ENCODE peak calls at places on chromosomes 16 and 17, in seven cellular contexts. One of them, this sample, is unnamed.

GRCh38 chr16:82936941-82937551 is 310.3 kb downstream of the CDH13 start:
- DNase-seq in Right ventricle myocardium superior: no peak
- DNase-seq in CD4-positive, alpha-beta T cell: no peak
- DNase-seq in NCI-H524: no peak
- DNase-seq in progenitor cell of endocrine pancreas: no peak
- DNase-seq in fibroblast of mammary gland: peak
- DNase-seq in effector CD4-positive, alpha-beta T cell: no peak
- DNase-seq in this sample: no peak

GRCh38 chr16:67269766-67270165 is 9.6 kb upstream of the PLEKHG4 start:
- DNase-seq in effector CD4-positive, alpha-beta T cell: no peak
- DNase-seq in progenitor cell of endocrine pancreas: no peak
- DNase-seq in fibroblast of mammary gland: peak
- DNase-seq in CD4-positive, alpha-beta T cell: no peak
- DNase-seq in NCI-H524: no peak
- DNase-seq in Right ventricle myocardium superior: no peak
- DNase-seq in this sample: no peak

GRCh38 chr16:81005644-81006471 is 827 bp downstream of the CMC2 start:
- DNase-seq in CD4-positive, alpha-beta T cell: no peak
- DNase-seq in progenitor cell of endocrine pancreas: peak
- DNase-seq in Right ventricle myocardium superior: no peak
- DNase-seq in effector CD4-positive, alpha-beta T cell: no peak
- DNase-seq in fibroblast of mammary gland: peak
- DNase-seq in NCI-H524: no peak
- DNase-seq in this sample: no peak

GRCh38 chr17:40323731-40324650 is 15.0 kb downstream of the RARA start:
- DNase-seq in Right ventricle myocardium superior: peak
- DNase-seq in fibroblast of mammary gland: peak
- DNase-seq in effector CD4-positive, alpha-beta T cell: peak
- DNase-seq in NCI-H524: no peak
- DNase-seq in CD4-positive, alpha-beta T cell: peak
- DNase-seq in progenitor cell of endocrine pancreas: no peak
- DNase-seq in this sample: peak

GRCh38 chr16:12802661-12803060 is 1.0 kb downstream of the CPPED1 start:
- DNase-seq in NCI-H524: no peak
- DNase-seq in Right ventricle myocardium superior: no peak
- DNase-seq in CD4-positive, alpha-beta T cell: no peak
- DNase-seq in progenitor cell of endocrine pancreas: no peak
- DNase-seq in effector CD4-positive, alpha-beta T cell: no peak
- DNase-seq in fibroblast of mammary gland: no peak
- DNase-seq in this sample: no peak

GRCh38 chr17:74459622-74460021 is 6.8 kb upstream of the CD300A start:
- DNase-seq in effector CD4-positive, alpha-beta T cell: no peak
- DNase-seq in fibroblast of mammary gland: no peak
- DNase-seq in progenitor cell of endocrine pancreas: no peak
- DNase-seq in NCI-H524: no peak
- DNase-seq in CD4-positive, alpha-beta T cell: no peak
- DNase-seq in Right ventricle myocardium superior: peak
- DNase-seq in this sample: peak

GRCh38 chr17:56681561-56682266 is 88.2 kb downstream of the NOG start:
- DNase-seq in progenitor cell of endocrine pancreas: no peak
- DNase-seq in NCI-H524: no peak
- DNase-seq in effector CD4-positive, alpha-beta T cell: no peak
- DNase-seq in fibroblast of mammary gland: peak
- DNase-seq in CD4-positive, alpha-beta T cell: no peak
- DNase-seq in Right ventricle myocardium superior: no peak
- DNase-seq in this sample: no peak

GRCh38 chr16:30585400-30586191 is at the start of gene ZNF785:
- DNase-seq in Right ventricle myocardium superior: peak
- DNase-seq in NCI-H524: peak
- DNase-seq in effector CD4-positive, alpha-beta T cell: peak
- DNase-seq in CD4-positive, alpha-beta T cell: peak
- DNase-seq in progenitor cell of endocrine pancreas: peak
- DNase-seq in fibroblast of mammary gland: peak
- DNase-seq in this sample: peak

GRCh38 chr17:15169676-15170075 is 95.5 kb downstream of the PMP22 start:
- DNase-seq in NCI-H524: no peak
- DNase-seq in Right ventricle myocardium superior: no peak
- DNase-seq in progenitor cell of endocrine pancreas: no peak
- DNase-seq in fibroblast of mammary gland: peak
- DNase-seq in CD4-positive, alpha-beta T cell: no peak
- DNase-seq in effector CD4-positive, alpha-beta T cell: no peak
- DNase-seq in this sample: no peak

GRCh38 chr17:34926661-34927060 is 34.6 kb downstream of the CCT6B start:
- DNase-seq in effector CD4-positive, alpha-beta T cell: no peak
- DNase-seq in CD4-positive, alpha-beta T cell: no peak
- DNase-seq in progenitor cell of endocrine pancreas: no peak
- DNase-seq in Right ventricle myocardium superior: no peak
- DNase-seq in NCI-H524: no peak
- DNase-seq in fibroblast of mammary gland: no peak
- DNase-seq in this sample: no peak

GRCh38 chr16:19017179-19017578 is 33.4 kb downstream of the TMC7 start:
- DNase-seq in Right ventricle myocardium superior: no peak
- DNase-seq in CD4-positive, alpha-beta T cell: no peak
- DNase-seq in effector CD4-positive, alpha-beta T cell: no peak
- DNase-seq in fibroblast of mammary gland: no peak
- DNase-seq in progenitor cell of endocrine pancreas: no peak
- DNase-seq in NCI-H524: no peak
- DNase-seq in this sample: no peak

GRCh38 chr17:21573961-21574610 is 118.2 kb upstream of the KCNJ18 start:
- DNase-seq in CD4-positive, alpha-beta T cell: peak
- DNase-seq in progenitor cell of endocrine pancreas: no peak
- DNase-seq in NCI-H524: peak
- DNase-seq in fibroblast of mammary gland: peak
- DNase-seq in Right ventricle myocardium superior: peak
- DNase-seq in effector CD4-positive, alpha-beta T cell: peak
- DNase-seq in this sample: peak

GRCh38 chr17:80818871-80819270 is 172.8 kb upstream of the CHMP6 start:
- DNase-seq in fibroblast of mammary gland: no peak
- DNase-seq in NCI-H524: no peak
- DNase-seq in Right ventricle myocardium superior: no peak
- DNase-seq in effector CD4-positive, alpha-beta T cell: no peak
- DNase-seq in CD4-positive, alpha-beta T cell: no peak
- DNase-seq in progenitor cell of endocrine pancreas: no peak
- DNase-seq in this sample: no peak

GRCh38 chr17:40622509-40622928 is 25.1 kb downstream of the SMARCE1 start:
- DNase-seq in CD4-positive, alpha-beta T cell: no peak
- DNase-seq in NCI-H524: no peak
- DNase-seq in Right ventricle myocardium superior: no peak
- DNase-seq in effector CD4-positive, alpha-beta T cell: no peak
- DNase-seq in progenitor cell of endocrine pancreas: no peak
- DNase-seq in fibroblast of mammary gland: no peak
- DNase-seq in this sample: no peak

GRCh38 chr16:68069511-68070248 is 15.5 kb upstream of the NFATC3 start:
- DNase-seq in Right ventricle myocardium superior: peak
- DNase-seq in CD4-positive, alpha-beta T cell: peak
- DNase-seq in fibroblast of mammary gland: no peak
- DNase-seq in NCI-H524: peak
- DNase-seq in progenitor cell of endocrine pancreas: no peak
- DNase-seq in effector CD4-positive, alpha-beta T cell: peak
- DNase-seq in this sample: peak

GRCh38 chr17:64441772-64442549 is 7.0 kb upstream of the MILR1 start:
- DNase-seq in progenitor cell of endocrine pancreas: no peak
- DNase-seq in Right ventricle myocardium superior: peak
- DNase-seq in fibroblast of mammary gland: peak
- DNase-seq in effector CD4-positive, alpha-beta T cell: no peak
- DNase-seq in CD4-positive, alpha-beta T cell: no peak
- DNase-seq in NCI-H524: no peak
- DNase-seq in this sample: no peak

GRCh38 chr16:57141822-57142631 is 43.8 kb downstream of the PSME3IP1 start:
- DNase-seq in CD4-positive, alpha-beta T cell: no peak
- DNase-seq in effector CD4-positive, alpha-beta T cell: no peak
- DNase-seq in fibroblast of mammary gland: no peak
- DNase-seq in Right ventricle myocardium superior: no peak
- DNase-seq in NCI-H524: no peak
- DNase-seq in progenitor cell of endocrine pancreas: no peak
- DNase-seq in this sample: peak

GRCh38 chr17:67492824-67493490 is 115.9 kb downstream of the PITPNC1 start:
- DNase-seq in CD4-positive, alpha-beta T cell: no peak
- DNase-seq in effector CD4-positive, alpha-beta T cell: no peak
- DNase-seq in progenitor cell of endocrine pancreas: no peak
- DNase-seq in Right ventricle myocardium superior: no peak
- DNase-seq in NCI-H524: no peak
- DNase-seq in fibroblast of mammary gland: peak
- DNase-seq in this sample: no peak

GRCh38 chr16:48913384-48913783 is 303.4 kb upstream of the N4BP1 start:
- DNase-seq in NCI-H524: no peak
- DNase-seq in Right ventricle myocardium superior: no peak
- DNase-seq in progenitor cell of endocrine pancreas: no peak
- DNase-seq in fibroblast of mammary gland: no peak
- DNase-seq in effector CD4-positive, alpha-beta T cell: no peak
- DNase-seq in CD4-positive, alpha-beta T cell: no peak
- DNase-seq in this sample: no peak

GRCh38 chr16:25109643-25110042 is 1.9 kb upstream of the LCMT1 start:
- DNase-seq in Right ventricle myocardium superior: no peak
- DNase-seq in NCI-H524: no peak
- DNase-seq in CD4-positive, alpha-beta T cell: no peak
- DNase-seq in fibroblast of mammary gland: peak
- DNase-seq in progenitor cell of endocrine pancreas: no peak
- DNase-seq in effector CD4-positive, alpha-beta T cell: no peak
- DNase-seq in this sample: no peak

GRCh38 chr17:61009619-61010018 is 332.0 kb downstream of the BCAS3 start:
- DNase-seq in progenitor cell of endocrine pancreas: no peak
- DNase-seq in effector CD4-positive, alpha-beta T cell: no peak
- DNase-seq in CD4-positive, alpha-beta T cell: no peak
- DNase-seq in Right ventricle myocardium superior: no peak
- DNase-seq in NCI-H524: peak
- DNase-seq in fibroblast of mammary gland: peak
- DNase-seq in this sample: no peak

GRCh38 chr16:58393138-58393504 is 850 bp downstream of the GINS3 start:
- DNase-seq in Right ventricle myocardium superior: no peak
- DNase-seq in fibroblast of mammary gland: peak
- DNase-seq in progenitor cell of endocrine pancreas: no peak
- DNase-seq in NCI-H524: peak
- DNase-seq in effector CD4-positive, alpha-beta T cell: no peak
- DNase-seq in CD4-positive, alpha-beta T cell: no peak
- DNase-seq in this sample: no peak